ENCODE peak calls at places on chromosome 12, in five cellular contexts. H is brain microvascular endothelial cell, Z is prostate gland, Q is A549, W is uterus. J is an unnamed sample.

GRCh38 chr12:108129017-108129812 is at the start of gene WSCD2:
- DNase-seq in H (peak), W (peak), Q (no peak), Z (peak), J (no peak)

GRCh38 chr12:81257952-81258551 is 180.2 kb downstream of the ACSS3 start:
- DNase-seq in Q (no peak), Z (no peak), H (peak), W (no peak), J (no peak)

GRCh38 chr12:4120316-4120920 is 153.1 kb upstream of the CCND2 start:
- DNase-seq in H (no peak), Z (no peak), Q (no peak), W (no peak), J (no peak)

GRCh38 chr12:94202245-94203180 is 54.1 kb downstream of the PLXNC1 start:
- DNase-seq in Q (no peak), W (no peak), Z (peak), H (no peak), J (peak)

GRCh38 chr12:80201908-80202307 is 102.6 kb downstream of the OTOGL start:
- DNase-seq in H (no peak), Z (no peak), Q (no peak), W (no peak), J (no peak)

GRCh38 chr12:188910-189621 is 24.9 kb downstream of the SLC6A12 start:
- DNase-seq in H (peak), Z (no peak), Q (peak), W (no peak), J (no peak)

GRCh38 chr12:109709401-109710278 is 4.0 kb upstream of the FAM222A start:
- DNase-seq in Z (no peak), W (no peak), Q (no peak), H (no peak), J (no peak)

GRCh38 chr12:22271036-22271435 is 63.5 kb downstream of the ST8SIA1 start:
- DNase-seq in H (peak), Q (no peak), W (no peak), Z (no peak), J (peak)

GRCh38 chr12:93010461-93010860 is 81.4 kb upstream of the EEA1 start:
- DNase-seq in W (no peak), Q (no peak), Z (no peak), H (no peak), J (no peak)

GRCh38 chr12:108360487-108360886 is 21.4 kb upstream of the CMKLR1 start:
- DNase-seq in W (no peak), Z (no peak), Q (no peak), H (peak), J (no peak)

GRCh38 chr12:76183459-76184186 is 99.1 kb upstream of the NAP1L1 start:
- DNase-seq in Z (no peak), W (peak), H (peak), Q (peak), J (peak)

GRCh38 chr12:67546718-67547117 is 101.8 kb upstream of the DYRK2 start:
- DNase-seq in Z (no peak), W (no peak), H (no peak), Q (no peak), J (no peak)

GRCh38 chr12:116381744-116382455 is 104.4 kb upstream of the MED13L start:
- DNase-seq in W (no peak), Q (peak), Z (no peak), H (peak), J (no peak)

GRCh38 chr12:26691234-26691970 is 141.6 kb downstream of the ITPR2 start:
- DNase-seq in Q (peak), Z (no peak), W (no peak), H (peak), J (peak)

GRCh38 chr12:46831335-46832083 is 5.7 kb upstream of the SLC38A4 start:
- DNase-seq in Q (no peak), Z (peak), W (no peak), H (no peak), J (no peak)

GRCh38 chr12:129467749-129468148 is 436.1 kb downstream of the TMEM132D start:
- DNase-seq in W (no peak), Z (no peak), Q (no peak), H (no peak), J (no peak)

GRCh38 chr12:92234533-92234932 is 88.9 kb upstream of the BTG1 start:
- DNase-seq in Q (no peak), W (no peak), Z (no peak), H (no peak), J (no peak)

GRCh38 chr12:53174881-53175491 is 5.5 kb upstream of the ZNF740 start:
- DNase-seq in H (no peak), W (no peak), Q (peak), Z (peak), J (no peak)

GRCh38 chr12:108307006-108307405 is 32.1 kb downstream of the CMKLR1 start:
- DNase-seq in Q (no peak), Z (no peak), H (peak), W (no peak), J (no peak)

GRCh38 chr12:93521225-93521854 is 51.1 kb upstream of the SOCS2 start:
- DNase-seq in Z (no peak), H (no peak), W (no peak), Q (no peak), J (no peak)

GRCh38 chr12:2387051-2387834 is 334.5 kb downstream of the CACNA1C start:
- DNase-seq in Q (no peak), H (no peak), W (no peak), Z (no peak), J (no peak)

GRCh38 chr12:67720383-67720856 is 71.9 kb downstream of the DYRK2 start:
- DNase-seq in W (no peak), H (peak), Z (no peak), Q (no peak), J (no peak)

GRCh38 chr12:10966314-10966713 is 20.4 kb downstream of the TAS2R50 start:
- DNase-seq in H (no peak), W (no peak), Q (no peak), Z (no peak), J (no peak)

GRCh38 chr12:47808574-47809380 is 10.9 kb downstream of the HDAC7 start:
- DNase-seq in H (no peak), Z (no peak), Q (peak), W (no peak), J (no peak)

GRCh38 chr12:62698701-62699101 is 232.1 kb downstream of the MON2 start:
- DNase-seq in H (peak), Z (no peak), W (no peak), Q (no peak), J (no peak)

GRCh38 chr12:2395352-2395977 is 342.7 kb downstream of the CACNA1C start:
- DNase-seq in Z (no peak), W (no peak), H (no peak), Q (peak), J (no peak)

GRCh38 chr12:1104088-1104800 is 113.2 kb downstream of the ERC1 start:
- DNase-seq in H (no peak), Q (no peak), W (no peak), Z (no peak), J (no peak)

GRCh38 chr12:98973395-98973794 is 328.3 kb downstream of the APAF1 start:
- DNase-seq in H (no peak), W (no peak), Q (no peak), Z (no peak), J (peak)

GRCh38 chr12:5085896-5086295 is 42.2 kb downstream of the KCNA5 start:
- DNase-seq in Z (no peak), W (no peak), Q (no peak), H (peak), J (peak)

GRCh38 chr12:1933342-1933992 is 15.0 kb upstream of the CACNA2D4 start:
- DNase-seq in Z (no peak), Q (no peak), W (peak), H (no peak), J (no peak)

GRCh38 chr12:39723831-39724230 is 104.2 kb upstream of the ABCD2 start:
- DNase-seq in Q (no peak), H (no peak), W (no peak), Z (no peak), J (peak)

GRCh38 chr12:125093681-125094025 is 28.4 kb downstream of the AACS start:
- DNase-seq in W (no peak), H (no peak), Z (no peak), Q (no peak), J (no peak)

GRCh38 chr12:14618990-14619389 is 51.3 kb upstream of the PLBD1 start:
- DNase-seq in Z (no peak), W (no peak), Q (peak), H (peak), J (no peak)

GRCh38 chr12:93378373-93379310 is 917 bp downstream of the NUDT4 start:
- DNase-seq in W (peak), H (peak), Z (no peak), Q (peak), J (no peak)

GRCh38 chr12:57185403-57185802 is 31.2 kb upstream of the NXPH4 start:
- DNase-seq in Q (no peak), H (no peak), Z (no peak), W (no peak), J (no peak)

GRCh38 chr12:28443337-28443736 is 253.1 kb downstream of the CCDC91 start:
- DNase-seq in Q (no peak), H (no peak), W (no peak), Z (no peak), J (no peak)

GRCh38 chr12:105878964-105879363 is 259.8 kb downstream of the NUAK1 start:
- DNase-seq in Q (no peak), W (no peak), Z (no peak), H (no peak), J (no peak)

GRCh38 chr12:105876426-105876927 is 262.3 kb downstream of the NUAK1 start:
- DNase-seq in Z (no peak), Q (no peak), H (no peak), W (no peak), J (no peak)

GRCh38 chr12:105882404-105882803 is 256.4 kb downstream of the NUAK1 start:
- DNase-seq in H (no peak), W (peak), Q (no peak), Z (no peak), J (no peak)

DNA sequence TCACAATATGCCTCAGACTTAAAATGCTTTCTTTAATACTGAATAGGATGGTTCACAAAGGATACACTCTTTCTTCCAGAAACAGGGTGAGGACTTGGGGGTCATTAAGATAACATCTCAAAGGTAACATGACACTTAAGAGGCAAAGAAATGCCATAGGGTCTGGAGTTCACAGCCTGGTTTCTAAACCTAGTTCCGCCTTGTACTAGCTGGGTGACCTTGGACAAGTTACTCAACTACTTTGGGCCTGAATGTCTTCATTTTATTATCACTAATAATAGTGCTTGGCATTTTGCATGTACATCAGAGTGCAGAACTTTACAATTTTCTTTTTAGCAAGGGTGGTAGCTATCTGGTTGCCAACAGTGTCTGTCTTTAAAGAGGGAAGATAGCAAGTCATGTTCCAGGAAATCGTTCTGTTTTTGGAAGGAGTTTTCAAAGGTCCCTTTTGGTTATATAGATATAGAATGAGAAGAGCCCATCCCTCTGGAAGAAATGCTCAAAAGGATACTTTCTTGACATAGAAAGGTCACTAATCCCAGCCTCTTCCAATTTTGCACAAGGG is 257.8 kb downstream of the NUAK1 start:
- DNase-seq in Z (no peak), W (no peak), Q (no peak), H (no peak), J (no peak)
- H3K27ac ChIP-seq in Z (no peak), W (no peak), Q (no peak), H (no peak), J (no peak)

GRCh38 chr12:123690191-123690840 is 19.4 kb downstream of the TCTN2 start:
- DNase-seq in W (no peak), H (no peak), Q (no peak), Z (peak), J (no peak)
- H3K27ac ChIP-seq in W (no peak), H (no peak), Q (no peak), Z (peak), J (no peak)

GRCh38 chr12:18141583-18141982 is 51.6 kb upstream of the RERGL start:
- DNase-seq in W (no peak), H (peak), Q (no peak), Z (peak), J (peak)

GRCh38 chr12:18135509-18135908 is 45.5 kb upstream of the RERGL start:
- DNase-seq in H (peak), W (no peak), Z (no peak), Q (no peak), J (no peak)

GRCh38 chr12:18140969-18141368 is 51.0 kb upstream of the RERGL start:
- DNase-seq in H (no peak), Q (no peak), Z (no peak), W (no peak), J (no peak)

GRCh38 chr12:18139254-18139653 is 49.3 kb upstream of the RERGL start:
- DNase-seq in W (no peak), H (no peak), Z (no peak), Q (no peak), J (no peak)

GRCh38 chr12:18139989-18140596 is 50.1 kb upstream of the RERGL start:
- DNase-seq in H (no peak), W (no peak), Z (no peak), Q (no peak), J (no peak)
- H3K27ac ChIP-seq in H (no peak), W (no peak), Z (no peak), Q (no peak), J (no peak)

GRCh38 chr12:71125949-71126348 is 31.9 kb downstream of the TSPAN8 start:
- DNase-seq in Q (no peak), Z (no peak), W (no peak), H (no peak), J (no peak)
- H3K27ac ChIP-seq in Q (no peak), Z (no peak), W (no peak), H (no peak), J (no peak)